ENCODE peak calls at places on chromosomes 2 and 18, in eight cellular contexts. K, N, G, O, E, J, H and L are unnamed samples.

GRCh38 chr2:67883316-67884080 is 179.3 kb downstream of the C1D start:
- DNase-seq in O (no peak), J (no peak), H (no peak), E (peak; percentile 10), G (no peak), K (no peak), N (no peak), L (no peak)

GRCh38 chr2:100207411-100207885 is 65.1 kb upstream of the AFF3 start:
- DNase-seq in G (no peak), O (no peak), J (no peak), N (no peak), K (no peak), E (no peak), H (no peak), L (no peak)

GRCh38 chr2:15666776-15667578 is 75.3 kb downstream of the DDX1 start:
- DNase-seq in H (no peak), G (no peak), N (no peak), J (no peak), O (no peak), E (no peak), K (no peak), L (no peak)

GRCh38 chr18:80192653-80193385 is 54.5 kb downstream of the PARD6G start:
- DNase-seq in H (no peak), J (no peak), O (no peak), G (no peak), N (no peak), E (no peak), K (no peak), L (no peak)

GRCh38 chr2:237449193-237449797 is 35.3 kb upstream of the COL6A3 start:
- DNase-seq in E (no peak), J (no peak), G (no peak), O (no peak), N (peak; percentile 92), H (no peak), K (no peak), L (peak; percentile 55)

GRCh38 chr18:35174093-35174731 is 66.6 kb upstream of the ZNF397 start:
- DNase-seq in H (peak; percentile 75), N (no peak), O (no peak), G (no peak), K (no peak), E (no peak), J (no peak), L (no peak)

GRCh38 chr18:6741290-6741689 is 11.8 kb downstream of the ARHGAP28 start:
- DNase-seq in O (no peak), G (peak; percentile 67), J (no peak), N (no peak), H (peak; percentile 23), E (no peak), K (peak; percentile 4), L (no peak)

GRCh38 chr2:16105178-16105663 is 164.9 kb downstream of the MYCN start:
- DNase-seq in N (no peak), K (no peak), J (no peak), O (no peak), G (no peak), E (no peak), H (no peak), L (no peak)

GRCh38 chr2:127536707-127537106 is 1.2 kb downstream of the MYO7B start:
- DNase-seq in J (no peak), E (no peak), N (no peak), K (no peak), G (no peak), H (no peak), O (no peak), L (no peak)

GRCh38 chr2:123080331-123080730 is 944.8 kb upstream of the CNTNAP5 start:
- DNase-seq in H (no peak), K (no peak), E (no peak), J (no peak), G (no peak), N (no peak), O (no peak), L (no peak)

GRCh38 chr2:15975676-15976075 is 35.3 kb downstream of the MYCN start:
- DNase-seq in J (no peak), G (no peak), K (no peak), N (no peak), O (no peak), H (no peak), E (no peak), L (no peak)

GRCh38 chr2:55365303-55365702 is 54.4 kb downstream of the CCDC88A start:
- DNase-seq in N (no peak), K (no peak), G (no peak), O (no peak), E (no peak), H (peak; percentile 8), J (no peak), L (no peak)

DNA sequence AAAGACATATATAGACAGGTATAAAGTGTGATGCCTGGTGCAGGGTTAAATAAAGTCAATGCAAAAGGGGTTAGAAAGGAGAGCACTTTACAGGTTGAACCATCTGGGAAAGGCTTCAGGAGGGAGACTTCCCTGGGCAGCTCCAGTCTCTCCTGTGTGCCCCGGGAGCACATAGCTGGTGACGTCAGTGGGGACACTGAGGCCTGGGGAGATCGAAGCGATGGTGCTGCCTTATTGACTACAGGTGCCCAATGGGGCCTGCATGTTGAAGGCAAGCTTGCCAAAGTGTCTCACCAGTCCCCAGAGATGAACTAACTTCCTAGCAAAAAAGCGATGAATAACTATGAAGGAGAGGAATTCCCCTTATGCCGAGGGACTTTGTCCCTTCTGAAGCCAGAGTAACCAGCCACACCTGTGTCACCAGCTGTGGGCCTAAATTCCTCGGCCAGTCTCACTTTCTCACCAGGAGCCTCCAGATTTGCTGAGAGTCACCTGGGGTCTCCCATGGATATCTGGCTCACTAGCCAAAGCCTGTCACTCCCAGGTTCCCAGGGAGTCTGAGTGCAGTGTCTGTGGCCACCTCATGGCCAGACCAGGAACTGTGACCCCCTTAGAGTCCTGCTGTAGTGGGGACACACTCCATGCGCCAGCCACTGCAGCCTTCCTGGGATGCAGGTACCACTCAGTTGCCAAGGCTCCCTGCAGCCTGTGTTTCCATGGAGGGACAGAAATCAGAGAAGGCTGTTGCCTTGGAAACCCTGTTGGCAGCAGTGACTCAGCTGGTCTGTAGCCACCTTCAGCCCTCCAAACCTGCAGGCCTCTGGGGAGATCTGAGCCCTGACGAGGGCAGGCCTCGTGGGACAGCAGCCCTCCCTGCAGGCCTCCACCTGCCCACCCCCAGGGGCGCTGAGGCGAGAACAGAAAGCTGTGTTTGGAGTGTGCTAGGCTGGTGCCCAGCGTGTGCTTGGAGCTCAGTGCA is 128.7 kb downstream of the CTIF start:
- DNase-seq in N (no peak), O (peak; percentile 23), E (no peak), J (peak; percentile 49), G (peak; percentile 17), H (no peak), K (no peak), L (no peak)
- TF ChIP-seq EP300 in N (no peak), O (no peak), E (no peak), J (no peak), G (no peak), H (no peak), K (no peak), L (no peak)

GRCh38 chr2:133836691-133837090 is 268.4 kb upstream of the NCKAP5 start:
- DNase-seq in K (no peak), N (no peak), H (no peak), G (no peak), J (no peak), O (no peak), E (no peak), L (no peak)

GRCh38 chr2:133838642-133839370 is 270.5 kb upstream of the NCKAP5 start:
- DNase-seq in H (no peak), J (no peak), E (no peak), O (no peak), N (no peak), K (no peak), G (no peak), L (no peak)

GRCh38 chr2:133836220-133836619 is 268.0 kb upstream of the NCKAP5 start:
- DNase-seq in N (no peak), G (no peak), E (no peak), H (no peak), J (no peak), O (no peak), K (no peak), L (no peak)

GRCh38 chr2:133839677-133840076 is 271.4 kb upstream of the NCKAP5 start:
- DNase-seq in H (no peak), K (no peak), E (no peak), J (no peak), G (no peak), O (no peak), N (no peak), L (no peak)

DNA sequence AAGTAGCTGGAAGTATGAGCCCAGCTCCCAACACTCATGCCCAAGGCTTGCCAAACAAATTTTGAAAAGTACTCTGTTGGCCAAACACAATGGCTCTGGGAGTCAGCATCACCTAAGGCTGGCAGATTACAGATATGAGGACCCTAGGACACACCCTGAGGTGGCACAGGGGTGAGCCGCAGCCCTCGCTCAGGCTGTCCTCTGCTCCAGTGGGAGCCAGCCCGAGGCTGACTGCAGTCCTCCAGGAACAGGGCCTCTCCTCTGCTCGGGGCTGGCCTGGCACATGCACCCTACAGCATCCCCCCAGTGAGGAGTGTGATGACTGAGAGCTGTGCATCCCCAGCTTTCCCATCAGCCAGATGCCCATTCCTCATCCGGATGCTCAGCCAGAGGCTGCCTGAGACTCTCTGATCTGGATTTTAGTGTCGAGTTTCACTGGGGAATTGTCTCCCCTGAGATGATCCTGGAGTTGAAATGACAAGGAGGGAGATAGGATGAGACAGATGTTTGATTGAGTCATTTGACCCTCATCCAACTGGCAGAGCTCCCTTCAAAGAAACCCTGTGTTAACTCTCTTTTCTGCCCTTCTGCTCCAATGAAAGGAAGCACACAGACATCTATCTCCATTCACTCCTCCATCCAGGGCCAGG is 269.3 kb upstream of the NCKAP5 start:
- DNase-seq in E (no peak), O (no peak), N (no peak), H (no peak), J (no peak), K (no peak), G (no peak), L (no peak)
- TF ChIP-seq POLR2A in E (no peak), O (no peak), N (no peak), H (no peak), J (no peak), K (no peak), G (no peak), L (no peak)

GRCh38 chr18:13375302-13376255 is 157.0 kb downstream of the LDLRAD4 start:
- DNase-seq in K (peak; percentile 68), E (no peak), J (peak; percentile 84), G (peak; percentile 35), N (peak; percentile 89), H (peak; percentile 5), O (no peak), L (peak; percentile 67)
- TF ChIP-seq EP300 in K (no peak), E (no peak), J (no peak), G (no peak), N (no peak), H (no peak), O (no peak), L (no peak)

GRCh38 chr2:70094978-70095832 is 7.9 kb downstream of the PCBP1 start:
- DNase-seq in K (no peak), O (peak; percentile 87), E (peak; percentile 58), N (peak; percentile 81), J (no peak), H (no peak), G (peak; percentile 52), L (peak; percentile 48)
- TF ChIP-seq POLR2A in K (no peak), O (peak; percentile 24), E (peak; percentile 55), N (no peak), J (peak; percentile 28), H (no peak), G (no peak), L (peak; percentile 63)

GRCh38 chr2:139790807-139791206 is 1010.6 kb upstream of the NXPH2 start:
- DNase-seq in K (peak; percentile 0), H (no peak), J (no peak), N (no peak), G (no peak), O (no peak), E (no peak), L (no peak)
- TF ChIP-seq EP300 in K (no peak), H (no peak), J (no peak), N (no peak), G (no peak), O (no peak), E (no peak), L (no peak)